ENCODE peak calls at places on chromosomes 2 and 18, in five cellular contexts. J, E, R, V and D are unnamed samples.

GRCh38 chr2:26001743-26002341 is 19.5 kb upstream of the KIF3C start:
- DNase-seq in J (no peak), E (no peak), R (no peak), V (no peak), D (no peak)

GRCh38 chr2:60053791-60054190 is 499.7 kb downstream of the BCL11A start:
- DNase-seq in J (no peak), E (no peak), R (no peak), V (no peak), D (no peak)

GRCh38 chr2:9212010-9212638 is 5.5 kb downstream of the ASAP2 start:
- DNase-seq in J (no peak), E (no peak), R (no peak), V (peak), D (no peak)

GRCh38 chr18:74242451-74243096 is 49.2 kb downstream of the CYB5A start:
- DNase-seq in J (peak), E (no peak), R (no peak), V (peak), D (no peak)

GRCh38 chr2:128988326-128988725 is 669.7 kb upstream of the HS6ST1 start:
- DNase-seq in J (no peak), E (no peak), R (no peak), V (no peak), D (no peak)

GRCh38 chr2:158969717-158970521 is 1.5 kb downstream of the TANC1 start:
- DNase-seq in J (no peak), E (no peak), R (no peak), V (peak), D (no peak)

GRCh38 chr2:57510704-57511103 is 535.9 kb upstream of the VRK2 start:
- DNase-seq in J (no peak), E (no peak), R (no peak), V (no peak), D (no peak)

GRCh38 chr18:74498712-74499629 is 2.8 kb downstream of the CNDP2 start:
- DNase-seq in J (peak), E (peak), R (no peak), V (peak), D (no peak)

GRCh38 chr18:44796505-44797198 is 116.0 kb downstream of the SETBP1 start:
- DNase-seq in J (no peak), E (no peak), R (no peak), V (peak), D (no peak)

GRCh38 chr2:180656455-180656847 is 324.0 kb upstream of the UBE2E3 start:
- DNase-seq in J (no peak), E (no peak), R (peak), V (peak), D (peak)

GRCh38 chr2:148888003-148888501 is 13.0 kb downstream of the KIF5C start:
- DNase-seq in J (peak), E (no peak), R (no peak), V (peak), D (no peak)

GRCh38 chr2:105574796-105575344 is 169.8 kb upstream of the NCK2 start:
- DNase-seq in J (no peak), E (no peak), R (no peak), V (no peak), D (no peak)

GRCh38 chr2:95695613-95696012 is 103.8 kb downstream of the TRIM43 start:
- DNase-seq in J (no peak), E (no peak), R (no peak), V (no peak), D (no peak)

GRCh38 chr18:32760391-32760790 is 12.4 kb downstream of the KLHL14 start:
- DNase-seq in J (no peak), E (no peak), R (no peak), V (no peak), D (no peak)